ENCODE peak calls at places on chromosomes 6 and 20, in eight cellular contexts. J is non-pigmented ciliary epithelial cell, C is Peyer's patch, Z is sigmoid colon, O is NCI-H2081, H is HEK293T, S is T-helper 1 cell, A is glomerular endothelial cell. L is an unnamed sample.

GRCh38 chr20:45944151-45944964 is 9.9 kb downstream of the PCIF1 start:
- DNase-seq in J (no peak), C (no peak), Z (no peak), O (no peak), H (no peak), S (no peak), A (no peak), L (no peak)

GRCh38 chr20:10985536-10985935 is 311.7 kb upstream of the JAG1 start:
- DNase-seq in J (no peak), C (no peak), Z (no peak), O (no peak), H (no peak), S (no peak), A (no peak), L (no peak)

GRCh38 chr6:25601797-25602679 is 50.0 kb upstream of the SCGN start:
- DNase-seq in J (peak; percentile 14), C (no peak), Z (no peak), O (peak; percentile 59), H (peak; percentile 14), S (no peak), A (peak; percentile 27), L (peak; percentile 7)

GRCh38 chr20:62702008-62702290 is 6.7 kb upstream of the NTSR1 start:
- DNase-seq in J (no peak), C (no peak), Z (no peak), O (no peak), H (no peak), S (no peak), A (no peak), L (no peak)

GRCh38 chr6:165096868-165097267 is 212.5 kb downstream of the C6orf118 start:
- DNase-seq in J (no peak), C (no peak), Z (no peak), O (no peak), H (no peak), S (no peak), A (no peak), L (no peak)

GRCh38 chr20:5781798-5782750 is 31.9 kb downstream of the SHLD1 start:
- DNase-seq in J (no peak), C (peak; percentile 62), Z (no peak), O (no peak), H (no peak), S (no peak), A (no peak), L (no peak)

GRCh38 chr6:47471911-47472310 is 5.7 kb upstream of the CD2AP start:
- DNase-seq in J (no peak), C (no peak), Z (no peak), O (no peak), H (no peak), S (no peak), A (no peak), L (no peak)

GRCh38 chr6:6002005-6002808 is 4.5 kb downstream of the NRN1 start:
- DNase-seq in J (no peak), C (no peak), Z (no peak), O (no peak), H (no peak), S (no peak), A (no peak), L (no peak)

GRCh38 chr6:163706688-163707087 is 292.2 kb downstream of the QKI start:
- DNase-seq in J (no peak), C (no peak), Z (no peak), O (no peak), H (no peak), S (no peak), A (no peak), L (no peak)

GRCh38 chr20:60204601-60205000 is 246.4 kb downstream of the CDH26 start:
- DNase-seq in J (no peak), C (no peak), Z (no peak), O (no peak), H (no peak), S (no peak), A (no peak), L (no peak)

GRCh38 chr6:68038815-68039408 is 596.2 kb upstream of the ADGRB3 start:
- DNase-seq in J (no peak), C (no peak), Z (no peak), O (no peak), H (no peak), S (no peak), A (no peak), L (no peak)

GRCh38 chr20:51312480-51312783 is 230.1 kb downstream of the NFATC2 start:
- DNase-seq in J (no peak), C (no peak), Z (no peak), O (no peak), H (no peak), S (no peak), A (no peak), L (no peak)

GRCh38 chr20:15257471-15257870 is 920.1 kb upstream of the FLRT3 start:
- DNase-seq in J (no peak), C (no peak), Z (no peak), O (no peak), H (no peak), S (no peak), A (no peak), L (no peak)

GRCh38 chr6:169643521-169643920 is 58.3 kb downstream of the WDR27 start:
- DNase-seq in J (no peak), C (no peak), Z (no peak), O (no peak), H (no peak), S (no peak), A (no peak), L (no peak)

GRCh38 chr6:139144490-139145085 is 9.7 kb downstream of the HECA start:
- DNase-seq in J (no peak), C (no peak), Z (no peak), O (no peak), H (no peak), S (no peak), A (no peak), L (no peak)

GRCh38 chr20:58584051-58584824 is 66.8 kb upstream of the STX16 start:
- DNase-seq in J (no peak), C (peak; percentile 28), Z (peak; percentile 55), O (no peak), H (no peak), S (no peak), A (no peak), L (no peak)

GRCh38 chr6:168152306-168152963 is 73.4 kb upstream of the FRMD1 start:
- DNase-seq in J (no peak), C (no peak), Z (peak; percentile 20), O (no peak), H (no peak), S (no peak), A (no peak), L (no peak)

GRCh38 chr6:89037156-89037900 is 43.2 kb upstream of the PNRC1 start:
- DNase-seq in J (no peak), C (peak; percentile 75), Z (peak; percentile 68), O (no peak), H (no peak), S (no peak), A (no peak), L (no peak)

GRCh38 chr6:44522871-44523270 is 135.4 kb downstream of the CDC5L start:
- DNase-seq in J (no peak), C (no peak), Z (no peak), O (no peak), H (no peak), S (no peak), A (no peak), L (no peak)

GRCh38 chr6:169246445-169246844 is 7.2 kb downstream of the THBS2 start:
- DNase-seq in J (no peak), C (no peak), Z (peak; percentile 51), O (no peak), H (no peak), S (no peak), A (no peak), L (no peak)

GRCh38 chr20:19129976-19130612 is 82.3 kb upstream of the SLC24A3 start:
- DNase-seq in J (no peak), C (peak; percentile 83), Z (no peak), O (peak; percentile 45), H (no peak), S (no peak), A (no peak), L (no peak)

GRCh38 chr6:41072836-41073202 is at the start of gene NFYA:
- DNase-seq in J (peak; percentile 98), C (peak; percentile 100), Z (no peak), O (peak; percentile 100), H (no peak), S (peak; percentile 100), A (no peak), L (no peak)

GRCh38 chr6:41039060-41039998 is at the start of gene UNC5CL:
- DNase-seq in J (no peak), C (peak; percentile 83), Z (no peak), O (peak; percentile 40), H (peak; percentile 67), S (peak; percentile 32), A (no peak), L (peak; percentile 7)

GRCh38 chr6:143323729-143324465 is 126.6 kb downstream of the ADAT2 start:
- DNase-seq in J (no peak), C (no peak), Z (no peak), O (no peak), H (no peak), S (no peak), A (no peak), L (no peak)

GRCh38 chr6:169774347-169774746 is 22.9 kb downstream of the ERMARD start:
- DNase-seq in J (no peak), C (no peak), Z (no peak), O (no peak), H (no peak), S (no peak), A (no peak), L (no peak)

GRCh38 chr6:90286884-90287488 is 9.7 kb downstream of the BACH2 start:
- DNase-seq in J (no peak), C (peak; percentile 76), Z (no peak), O (peak; percentile 33), H (peak; percentile 59), S (no peak), A (no peak), L (peak; percentile 19)

GRCh38 chr20:42708261-42708660 is 481.4 kb downstream of the PTPRT start:
- DNase-seq in J (no peak), C (no peak), Z (no peak), O (no peak), H (no peak), S (no peak), A (no peak), L (no peak)

GRCh38 chr6:167719920-167720319 is 106.8 kb upstream of the AFDN start:
- DNase-seq in J (no peak), C (peak; percentile 29), Z (no peak), O (no peak), H (no peak), S (no peak), A (no peak), L (no peak)

GRCh38 chr6:27422651-27423332 is 34.2 kb downstream of the ZNF391 start:
- DNase-seq in J (no peak), C (no peak), Z (no peak), O (no peak), H (no peak), S (no peak), A (no peak), L (no peak)

GRCh38 chr6:131381052-131381451 is 192.0 kb upstream of the ARG1 start:
- DNase-seq in J (no peak), C (no peak), Z (no peak), O (no peak), H (no peak), S (no peak), A (no peak), L (no peak)

GRCh38 chr6:82348130-82348529 is 15.5 kb upstream of the TPBG start:
- DNase-seq in J (no peak), C (no peak), Z (no peak), O (no peak), H (no peak), S (no peak), A (no peak), L (no peak)

GRCh38 chr6:107716688-107717089 is 107.4 kb downstream of the SCML4 start:
- DNase-seq in J (no peak), C (peak; percentile 82), Z (no peak), O (no peak), H (peak; percentile 24), S (peak; percentile 67), A (no peak), L (peak; percentile 92)

GRCh38 chr20:43925786-43926185 is 11.1 kb downstream of the TOX2 start:
- DNase-seq in J (no peak), C (peak; percentile 61), Z (no peak), O (no peak), H (no peak), S (no peak), A (no peak), L (no peak)

GRCh38 chr6:89346433-89346832 is 6.1 kb downstream of the UBE2J1 start:
- DNase-seq in J (no peak), C (no peak), Z (no peak), O (no peak), H (no peak), S (no peak), A (no peak), L (no peak)